ENCODE peak calls at places on chromosomes 7 and 10, in five cellular contexts. X is tibial nerve, W is PC-3, A is kidney, D is heart right ventricle. V is an unnamed sample.

GRCh38 chr7:142808802-142809583 is 38.2 kb downstream of the PRSS2 start:
- DNase-seq in X (no peak), W (peak; percentile 94), A (peak; percentile 79), D (no peak), V (no peak)

GRCh38 chr7:131119381-131119780 is 208.3 kb upstream of the MKLN1 start:
- DNase-seq in X (no peak), W (no peak), A (no peak), D (no peak), V (no peak)

GRCh38 chr10:46541735-46542566 is 14.5 kb downstream of the GPRIN2 start:
- DNase-seq in X (no peak), W (no peak), A (peak; percentile 69), D (no peak), V (peak; percentile 11)

GRCh38 chr10:30529373-30529998 is 95.5 kb downstream of the MAP3K8 start:
- DNase-seq in X (peak; percentile 47), W (no peak), A (peak; percentile 88), D (peak; percentile 60), V (peak; percentile 21)

GRCh38 chr7:30184804-30185487 is 50.2 kb downstream of the MTURN start:
- DNase-seq in X (no peak), W (no peak), A (no peak), D (no peak), V (no peak)

GRCh38 chr7:40401406-40401805 is 266.6 kb downstream of the SUGCT start:
- DNase-seq in X (no peak), W (no peak), A (no peak), D (no peak), V (no peak)

GRCh38 chr10:68666280-68666760 is 54.7 kb upstream of the CCAR1 start:
- DNase-seq in X (no peak), W (peak; percentile 92), A (no peak), D (no peak), V (no peak)

GRCh38 chr7:129053938-129054437 is 923 bp downstream of the TNPO3 start:
- DNase-seq in X (no peak), W (no peak), A (no peak), D (no peak), V (no peak)

GRCh38 chr10:129057856-129058663 is 409.0 kb upstream of the MGMT start:
- DNase-seq in X (no peak), W (no peak), A (no peak), D (no peak), V (no peak)

GRCh38 chr10:8158439-8159071 is 104.1 kb downstream of the GATA3 start:
- DNase-seq in X (no peak), W (peak; percentile 88), A (no peak), D (no peak), V (no peak)

GRCh38 chr7:111401516-111401915 is 160.8 kb downstream of the IMMP2L start:
- DNase-seq in X (no peak), W (no peak), A (no peak), D (no peak), V (no peak)

GRCh38 chr10:110684800-110685446 is 40.8 kb downstream of the RBM20 start:
- DNase-seq in X (no peak), W (no peak), A (no peak), D (peak; percentile 28), V (no peak)

GRCh38 chr10:27717191-27717590 is 28.4 kb downstream of the MKX start:
- DNase-seq in X (no peak), W (no peak), A (no peak), D (no peak), V (no peak)

GRCh38 chr10:27717851-27718250 is 27.8 kb downstream of the MKX start:
- DNase-seq in X (no peak), W (no peak), A (no peak), D (no peak), V (no peak)

GRCh38 chr10:27720529-27720928 is 25.1 kb downstream of the MKX start:
- DNase-seq in X (no peak), W (peak; percentile 52), A (no peak), D (no peak), V (no peak)

GRCh38 chr10:27716521-27716920 is 29.1 kb downstream of the MKX start:
- DNase-seq in X (no peak), W (no peak), A (no peak), D (no peak), V (no peak)

GRCh38 chr10:27719052-27719451 is 26.6 kb downstream of the MKX start:
- DNase-seq in X (no peak), W (no peak), A (no peak), D (no peak), V (no peak)
- H3K4me1 ChIP-seq in X (no peaks in the 10 kb centered on the region), W (no peaks in the 10 kb centered on the region), A (no peaks in the 10 kb centered on the region), D (peaks cover 7% of the 10 kb centered on the region), V (no peaks in the 10 kb centered on the region)

DNA sequence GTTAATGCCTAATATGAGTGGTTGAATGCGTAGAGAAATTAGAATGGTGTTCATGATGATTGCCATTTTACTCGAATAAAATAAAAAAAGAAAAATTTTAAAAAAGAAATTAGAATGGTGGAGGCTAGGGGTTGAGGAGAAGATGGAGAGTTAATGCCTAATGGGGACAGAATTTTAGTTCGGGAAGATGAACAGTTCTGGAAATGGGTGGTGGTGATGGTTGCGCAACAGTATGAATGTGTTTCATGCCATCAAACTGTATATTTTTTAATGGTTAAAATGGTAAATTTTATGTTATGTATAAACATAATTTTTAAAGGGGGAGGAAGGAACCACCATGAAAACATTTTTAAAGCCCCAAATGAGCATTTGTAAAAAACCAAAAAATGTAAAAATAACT is 140.1 kb upstream of the AGK start:
- DNase-seq in X (no peak), W (no peak), A (no peak), D (no peak), V (no peak)
- H3K4me1 ChIP-seq in X (no peaks in the 10 kb centered on the region), W (no peaks in the 10 kb centered on the region), A (no peaks in the 10 kb centered on the region), D (no peaks in the 10 kb centered on the region), V (no peaks in the 10 kb centered on the region)

GRCh38 chr10:79186742-79187544 is 118.2 kb downstream of the ZMIZ1 start:
- DNase-seq in X (no peak), W (no peak), A (no peak), D (no peak), V (no peak)
- H3K4me1 ChIP-seq in X (peaks cover 100% of the 10 kb centered on the region), W (peaks cover 49% of the 10 kb centered on the region), A (peaks cover 77% of the 10 kb centered on the region), D (peaks cover 98% of the 10 kb centered on the region), V (peaks cover 29% of the 10 kb centered on the region)

GRCh38 chr10:127944256-127944655 is 37.4 kb downstream of the PTPRE start:
- DNase-seq in X (no peak), W (no peak), A (no peak), D (no peak), V (no peak)
- H3K4me1 ChIP-seq in X (peaks cover 25% of the 10 kb centered on the region), W (peaks cover 15% of the 10 kb centered on the region), A (no peaks in the 10 kb centered on the region), D (peaks cover 34% of the 10 kb centered on the region), V (no peaks in the 10 kb centered on the region)

V was measured in uterus.